ENCODE peak calls at places on chromosomes 2 and 18, in nine cellular contexts. I is coronary artery, S is brain microvascular endothelial cell, E is left ventricle myocardium inferior, Y is endodermal cell, V is SK-N-SH, U is heart left ventricle, N is A549, J is RWPE2. W is an unnamed sample.

GRCh38 chr2:101704046-101704466 is 6.5 kb downstream of the MAP4K4 start:
- DNase-seq in I (no peak), S (no peak), E (no peak), Y (no peak), V (no peak), U (peak), N (peak), J (no peak), W (peak)

GRCh38 chr2:12463189-12463588 is 253.5 kb upstream of the TRIB2 start:
- DNase-seq in I (no peak), S (no peak), E (no peak), Y (no peak), V (no peak), U (no peak), N (no peak), J (no peak), W (no peak)

GRCh38 chr2:52558265-52558664 is 1209.3 kb upstream of the CHAC2 start:
- DNase-seq in I (no peak), S (no peak), E (no peak), Y (peak), V (no peak), U (no peak), N (no peak), J (no peak), W (no peak)

GRCh38 chr2:217834744-217835513 is 167.9 kb downstream of the TNS1 start:
- DNase-seq in I (no peak), S (no peak), E (no peak), Y (no peak), V (no peak), U (no peak), N (no peak), J (no peak), W (no peak)

GRCh38 chr2:96907405-96908041 is 37.6 kb upstream of the SEMA4C start:
- DNase-seq in I (peak), S (no peak), E (peak), Y (peak), V (peak), U (peak), N (no peak), J (no peak), W (peak)

GRCh38 chr18:48902856-48903601 is 47.7 kb downstream of the SMAD7 start:
- DNase-seq in I (peak), S (peak), E (peak), Y (peak), V (no peak), U (peak), N (no peak), J (peak), W (peak)

GRCh38 chr2:71670430-71670795 is 217.1 kb downstream of the DYSF start:
- DNase-seq in I (no peak), S (no peak), E (no peak), Y (no peak), V (peak), U (no peak), N (no peak), J (no peak), W (no peak)

GRCh38 chr2:149783284-149783683 is 195.7 kb upstream of the MMADHC start:
- DNase-seq in I (no peak), S (no peak), E (no peak), Y (no peak), V (no peak), U (no peak), N (no peak), J (no peak), W (no peak)

GRCh38 chr2:240219208-240219890 is 78.9 kb upstream of the OTOS start:
- DNase-seq in I (peak), S (no peak), E (no peak), Y (peak), V (no peak), U (no peak), N (no peak), J (no peak), W (no peak)

GRCh38 chr18:12659904-12660605 is 2.1 kb upstream of the SPIRE1 start:
- DNase-seq in I (no peak), S (peak), E (no peak), Y (peak), V (peak), U (peak), N (peak), J (no peak), W (peak)

GRCh38 chr2:174552891-174553290 is 44.7 kb downstream of the WIPF1 start:
- DNase-seq in I (no peak), S (no peak), E (no peak), Y (no peak), V (no peak), U (no peak), N (no peak), J (no peak), W (no peak)

DNA sequence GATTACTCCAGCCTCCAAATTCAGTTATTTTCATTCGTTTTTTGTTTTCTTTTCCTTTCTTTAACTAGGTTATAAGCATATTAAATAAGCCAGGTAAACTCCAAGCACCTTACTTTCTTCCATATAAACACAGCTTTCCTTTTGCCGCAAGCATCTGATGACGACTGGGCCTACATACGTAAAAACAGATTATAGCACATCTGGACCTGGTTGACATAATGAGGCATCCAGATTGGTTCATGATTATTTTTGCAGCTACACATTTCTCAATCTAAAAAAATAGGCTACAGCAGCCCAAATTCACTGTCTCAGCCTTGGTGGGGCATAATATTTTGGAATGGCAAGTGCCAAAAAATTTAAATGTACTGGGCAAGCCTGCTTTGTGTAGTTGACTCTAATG is 7.7 kb downstream of the CYP1B1 start:
- DNase-seq in I (no peak), S (no peak), E (no peak), Y (no peak), V (peak), U (no peak), N (no peak), J (no peak), W (peak)
- H3K4me3 ChIP-seq in I (no peak), S (no peak), E (peak), Y (no peak), V (no peak), U (no peak), N (no peak), J (no peak), W (no peak)

GRCh38 chr2:105177546-105178254 is 63.8 kb upstream of the GPR45 start:
- DNase-seq in I (no peak), S (no peak), E (no peak), Y (peak), V (no peak), U (no peak), N (no peak), J (no peak), W (no peak)
- TF ChIP-seq CTCF in I (no peak), S (no peak), E (no peak), Y (no peak), V (no peak), U (no peak), N (no peak), J (no peak), W (no peak)

GRCh38 chr2:37110306-37111212 is 26.2 kb downstream of the GPATCH11 start:
- DNase-seq in I (no peak), S (no peak), E (no peak), Y (no peak), V (no peak), U (no peak), N (no peak), J (no peak), W (no peak)
- H3K4me3 ChIP-seq in I (no peak), S (no peak), E (no peak), Y (no peak), V (no peak), U (no peak), N (no peak), J (no peak), W (no peak)

GRCh38 chr2:241768850-241769249 is 7.8 kb upstream of the GAL3ST2 start:
- DNase-seq in I (peak), S (no peak), E (no peak), Y (no peak), V (peak), U (no peak), N (no peak), J (peak), W (no peak)
- TF ChIP-seq CTCF in I (no peak), S (no peak), E (no peak), Y (no peak), V (no peak), U (no peak), N (no peak), J (no peak), W (no peak)

DNA sequence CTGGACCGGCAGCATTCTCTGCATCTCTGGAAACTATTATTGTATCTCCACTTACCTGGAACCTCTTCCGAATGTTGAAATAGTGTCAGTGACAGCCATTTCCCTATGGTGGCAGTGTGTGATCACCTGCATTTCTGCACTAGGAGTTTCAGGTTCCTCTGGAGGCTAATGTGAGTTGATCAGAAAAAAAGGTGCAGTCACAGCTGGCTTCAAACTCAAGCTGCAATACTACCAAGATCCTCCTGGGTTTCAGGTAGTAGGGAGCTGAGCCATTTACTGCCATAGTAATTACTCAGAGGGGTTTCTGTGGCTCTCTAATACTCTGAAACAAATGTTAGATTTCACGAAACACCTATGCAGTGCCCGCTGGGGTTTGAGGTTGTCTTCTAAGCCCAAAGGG is 183.5 kb upstream of the OSR1 start:
- DNase-seq in I (no peak), S (no peak), E (no peak), Y (peak), V (no peak), U (no peak), N (peak), J (no peak), W (no peak)
- H3K4me3 ChIP-seq in I (no peak), S (no peak), E (no peak), Y (no peak), V (no peak), U (no peak), N (no peak), J (no peak), W (no peak)

GRCh38 chr2:165874445-165875039 is 79.0 kb downstream of the TTC21B start:
- DNase-seq in I (no peak), S (peak), E (no peak), Y (no peak), V (peak), U (no peak), N (peak), J (no peak), W (peak)
- TF ChIP-seq CTCF in I (no peak), S (peak), E (peak), Y (peak), V (peak), U (peak), N (peak), J (peak), W (peak)

GRCh38 chr18:22170421-22171262 is 1.3 kb downstream of the GATA6 start:
- DNase-seq in I (peak), S (peak), E (peak), Y (peak), V (peak), U (peak), N (peak), J (peak), W (peak)

GRCh38 chr18:22173221-22173927 is 4.0 kb downstream of the GATA6 start:
- DNase-seq in I (no peak), S (no peak), E (no peak), Y (peak), V (no peak), U (no peak), N (no peak), J (no peak), W (no peak)

GRCh38 chr18:22171263-22171838 is 2.0 kb downstream of the GATA6 start:
- DNase-seq in I (no peak), S (no peak), E (no peak), Y (peak), V (no peak), U (no peak), N (no peak), J (no peak), W (no peak)

GRCh38 chr18:22172594-22173049 is 3.2 kb downstream of the GATA6 start:
- DNase-seq in I (no peak), S (no peak), E (no peak), Y (peak), V (no peak), U (no peak), N (no peak), J (no peak), W (no peak)

GRCh38 chr18:22171839-22172582 is 2.6 kb downstream of the GATA6 start:
- DNase-seq in I (no peak), S (no peak), E (no peak), Y (peak), V (no peak), U (no peak), N (no peak), J (no peak), W (no peak)
- H3K4me3 ChIP-seq in I (peak), S (peak), E (peak), Y (peak), V (no peak), U (peak), N (no peak), J (peak), W (peak)

W was measured in fibroblast of mammary gland.